ENCODE peak calls at places on chromosomes 1 and 21, in four cellular contexts. X is neural crest cell, R is foreskin fibroblast, P is OCI-LY7. H is an unnamed sample.

GRCh38 chr1:76949503-76949902 is 82.2 kb downstream of the ST6GALNAC5 start:
- DNase-seq in X (no peak), R (peak; percentile 90), P (no peak), H (no peak)

GRCh38 chr1:24745711-24746582 is 700 bp downstream of the CLIC4 start:
- DNase-seq in X (peak; percentile 22), R (no peak), P (peak; percentile 67), H (no peak)

GRCh38 chr1:40783001-40783905 is at the start of gene KCNQ4:
- DNase-seq in X (peak; percentile 31), R (no peak), P (no peak), H (no peak)

GRCh38 chr1:42173155-42173933 is 8.8 kb upstream of the GUCA2A start:
- DNase-seq in X (peak; percentile 79), R (no peak), P (peak; percentile 59), H (peak; percentile 65)

GRCh38 chr1:23400324-23401110 is 24.0 kb downstream of the TCEA3 start:
- DNase-seq in X (no peak), R (peak; percentile 59), P (no peak), H (no peak)

GRCh38 chr1:185646202-185646683 is 87.9 kb upstream of the HMCN1 start:
- DNase-seq in X (peak; percentile 9), R (peak; percentile 96), P (no peak), H (no peak)

GRCh38 chr1:2477309-2477708 is 1.2 kb downstream of the PLCH2 start:
- DNase-seq in X (no peak), R (no peak), P (no peak), H (no peak)

GRCh38 chr21:36709868-36710728 is 11.2 kb downstream of the SIM2 start:
- DNase-seq in X (no peak), R (no peak), P (no peak), H (no peak)

GRCh38 chr1:5888606-5889211 is 103.5 kb downstream of the NPHP4 start:
- DNase-seq in X (peak; percentile 28), R (no peak), P (no peak), H (no peak)

GRCh38 chr21:34974162-34974981 is 74.7 kb downstream of the RUNX1 start:
- DNase-seq in X (no peak), R (no peak), P (peak; percentile 73), H (peak; percentile 31)

GRCh38 chr1:112706505-112707216 is at the start of gene RHOC:
- DNase-seq in X (peak; percentile 59), R (peak; percentile 60), P (peak; percentile 69), H (peak; percentile 59)

GRCh38 chr1:83910461-83910860 is 88.5 kb downstream of the TTLL7 start:
- DNase-seq in X (no peak), R (peak; percentile 12), P (no peak), H (no peak)

GRCh38 chr1:209737118-209737505 is 18.7 kb upstream of the TRAF3IP3 start:
- DNase-seq in X (no peak), R (no peak), P (no peak), H (no peak)

GRCh38 chr21:34992736-34993135 is 56.4 kb downstream of the RUNX1 start:
- DNase-seq in X (no peak), R (no peak), P (no peak), H (no peak)

GRCh38 chr21:38652396-38652795 is 153.3 kb upstream of the ETS2 start:
- DNase-seq in X (no peak), R (no peak), P (no peak), H (no peak)

GRCh38 chr1:36142121-36142520 is 7.2 kb downstream of the TRAPPC3 start:
- DNase-seq in X (no peak), R (no peak), P (no peak), H (no peak)

GRCh38 chr1:112501810-112502641 is 6.7 kb upstream of the WNT2B start:
- DNase-seq in X (peak; percentile 59), R (peak; percentile 70), P (no peak), H (peak; percentile 47)

GRCh38 chr1:212341090-212341489 is 55.9 kb downstream of the PPP2R5A start:
- DNase-seq in X (no peak), R (no peak), P (no peak), H (no peak)

GRCh38 chr1:25106981-25107642 is 125.2 kb downstream of the SYF2 start:
- DNase-seq in X (no peak), R (no peak), P (no peak), H (no peak)

GRCh38 chr1:192485692-192486436 is 89.7 kb upstream of the RGS1 start:
- DNase-seq in X (no peak), R (peak; percentile 97), P (no peak), H (no peak)

GRCh38 chr1:205350626-205351235 is 6.0 kb downstream of the KLHDC8A start:
- DNase-seq in X (no peak), R (no peak), P (no peak), H (no peak)

GRCh38 chr1:166902279-166902678 is 26.2 kb upstream of the TADA1 start:
- DNase-seq in X (no peak), R (peak; percentile 12), P (no peak), H (no peak)

GRCh38 chr1:1219341-1219740 is 5.4 kb upstream of the TNFRSF4 start:
- DNase-seq in X (no peak), R (no peak), P (no peak), H (no peak)

GRCh38 chr1:19765623-19766022 is 34.1 kb downstream of the TMCO4 start:
- DNase-seq in X (no peak), R (peak; percentile 89), P (no peak), H (no peak)

GRCh38 chr1:37480125-37480466 is 5.7 kb downstream of the ZC3H12A start:
- DNase-seq in X (no peak), R (no peak), P (no peak), H (no peak)

GRCh38 chr1:7992885-7993284 is 31.4 kb downstream of the PARK7 start:
- DNase-seq in X (no peak), R (no peak), P (no peak), H (no peak)

GRCh38 chr1:83102630-83103071 is 896.3 kb downstream of the TTLL7 start:
- DNase-seq in X (no peak), R (peak; percentile 61), P (no peak), H (no peak)

GRCh38 chr21:36757246-36757645 is 58.3 kb downstream of the SIM2 start:
- DNase-seq in X (no peak), R (no peak), P (no peak), H (no peak)

GRCh38 chr1:52157582-52157981 is 15.7 kb downstream of the ZFYVE9 start:
- DNase-seq in X (no peak), R (peak; percentile 35), P (no peak), H (no peak)

GRCh38 chr1:248622491-248623106 is 12.3 kb downstream of the OR2T11 start:
- DNase-seq in X (no peak), R (no peak), P (peak; percentile 62), H (no peak)

GRCh38 chr21:26171310-26172100 is 935 bp upstream of the APP start:
- DNase-seq in X (no peak), R (no peak), P (no peak), H (no peak)

GRCh38 chr21:32807717-32808380 is 36.3 kb upstream of the PAXBP1 start:
- DNase-seq in X (no peak), R (no peak), P (no peak), H (no peak)

GRCh38 chr1:65343286-65343685 is 33.9 kb downstream of the DNAJC6 start:
- DNase-seq in X (no peak), R (peak; percentile 44), P (no peak), H (no peak)

GRCh38 chr1:37449936-37450335 is 24.4 kb upstream of the ZC3H12A start:
- DNase-seq in X (no peak), R (no peak), P (peak; percentile 68), H (no peak)

GRCh38 chr1:112126598-112126997 is 137.1 kb upstream of the KCND3 start:
- DNase-seq in X (no peak), R (no peak), P (no peak), H (no peak)

GRCh38 chr1:158196461-158196860 is 15.8 kb downstream of the CD1D start:
- DNase-seq in X (no peak), R (no peak), P (no peak), H (no peak)

GRCh38 chr1:158204458-158204827 is 23.7 kb downstream of the CD1D start:
- DNase-seq in X (no peak), R (no peak), P (no peak), H (no peak)

GRCh38 chr1:158199840-158200239 is 19.1 kb downstream of the CD1D start:
- DNase-seq in X (no peak), R (no peak), P (no peak), H (no peak)

GRCh38 chr1:158203693-158204457 is 23.2 kb downstream of the CD1D start:
- DNase-seq in X (no peak), R (peak; percentile 41), P (peak; percentile 75), H (no peak)

DNA sequence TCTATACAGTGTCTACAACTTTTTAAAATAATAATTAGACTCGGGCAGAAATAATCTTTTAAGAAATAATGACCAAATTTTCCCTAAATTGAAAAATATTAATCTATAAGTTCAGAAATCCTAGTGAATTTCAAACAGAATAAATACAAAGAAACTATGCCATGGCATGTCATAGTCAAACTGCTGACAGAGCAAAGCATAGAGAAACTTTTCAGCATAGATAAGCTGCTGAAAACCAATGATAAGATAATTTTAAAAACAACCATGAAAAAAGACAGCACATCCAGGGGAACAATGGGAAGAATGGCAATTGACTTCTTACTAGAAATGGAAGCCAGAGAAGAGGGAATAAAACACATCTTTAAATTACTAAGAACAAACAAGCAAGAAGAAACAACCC is 19.8 kb downstream of the CD1D start:
- DNase-seq in X (no peak), R (no peak), P (no peak), H (no peak)
- TF ChIP-seq CTCF in X (no peak), R (no peak), P (no peak), H (no peak)

DNA sequence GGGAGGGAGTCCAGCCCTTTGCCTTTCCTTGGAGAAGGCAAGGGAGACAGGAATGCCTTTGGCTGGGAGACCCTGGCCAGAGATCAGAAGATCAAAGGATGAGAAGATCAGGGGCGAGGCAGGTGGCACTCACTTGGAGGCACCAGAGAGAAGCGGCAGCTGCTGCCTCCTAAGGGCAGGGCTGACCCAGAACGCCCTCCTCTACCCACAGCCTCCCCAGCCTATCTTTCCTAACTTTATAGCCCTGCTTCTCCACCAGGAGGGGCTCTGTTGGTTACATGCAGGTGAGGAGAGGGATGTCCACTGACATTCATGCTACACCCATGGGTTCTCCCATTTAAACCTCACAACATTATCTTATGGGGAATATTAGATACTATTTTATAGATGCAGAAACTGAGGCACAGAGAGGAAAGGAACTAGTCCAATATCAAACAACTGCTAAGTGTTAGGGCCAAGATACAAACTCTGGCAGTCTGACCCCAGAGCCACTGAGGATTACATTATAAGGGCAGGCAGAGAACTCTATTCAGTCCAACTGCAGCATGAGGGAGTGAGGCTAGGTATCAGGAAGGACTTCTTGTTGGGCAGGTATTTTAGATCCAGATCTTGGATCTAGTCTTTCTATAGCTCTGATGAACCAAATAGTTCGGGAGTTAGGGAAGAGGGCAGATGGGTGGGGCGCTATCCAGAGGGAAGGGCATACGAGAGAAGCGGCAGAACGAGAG is 19.9 kb downstream of the LGR6 start:
- DNase-seq in X (no peak), R (no peak), P (no peak), H (no peak)
- TF ChIP-seq CTCF in X (peak; percentile 49), R (no peak), P (peak; percentile 54), H (no peak)

DNA sequence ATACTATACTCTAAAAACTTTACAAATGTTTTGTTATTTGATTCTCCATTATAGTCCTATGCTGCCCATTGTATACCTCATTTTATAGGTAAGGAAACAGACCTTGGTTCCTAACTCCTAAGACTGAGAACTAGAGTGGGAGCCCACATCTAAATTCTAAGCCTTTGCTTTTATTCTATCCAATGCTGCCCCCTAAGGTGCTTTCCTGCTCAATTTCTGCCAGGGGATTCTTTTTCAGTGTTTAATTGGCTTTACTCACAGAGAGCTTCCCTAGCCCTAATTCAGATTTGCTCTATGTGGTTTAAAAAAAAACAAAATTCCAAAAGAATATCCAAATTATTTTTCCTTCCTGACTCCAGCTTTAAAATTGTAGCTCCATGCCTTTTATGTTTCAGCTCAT is 64.5 kb downstream of the KIF14 start:
- DNase-seq in X (no peak), R (peak; percentile 3), P (no peak), H (no peak)
- TF ChIP-seq CTCF in X (peak; percentile 26), R (no peak), P (peak; percentile 51), H (no peak)

GRCh38 chr1:27009601-27010197 is 3.0 kb downstream of the TENT5B start:
- DNase-seq in X (no peak), R (no peak), P (no peak), H (no peak)
- TF ChIP-seq CTCF in X (no peak), R (no peak), P (no peak), H (no peak)

H was measured in natural killer cell.